ENCODE peak calls at places on chromosomes 5 and 9, in five cellular contexts. I, D, K, E and R are unnamed samples.

GRCh38 chr5:149043641-149044040 is 19.2 kb downstream of the SH3TC2 start:
- DNase-seq in I (no peak), K (no peak), E (no peak), D (no peak), R (no peak)

GRCh38 chr9:88947581-88948573 is 43.4 kb upstream of the S1PR3 start:
- DNase-seq in I (peak; percentile 17), K (no peak), E (no peak), D (no peak), R (no peak)

GRCh38 chr5:179294891-179295777 is 50.1 kb downstream of the ADAMTS2 start:
- DNase-seq in K (no peak), E (no peak), D (no peak), I (no peak), R (no peak)

GRCh38 chr5:126864042-126864688 is 87.2 kb downstream of the LMNB1 start:
- DNase-seq in I (no peak), E (no peak), K (no peak), D (no peak), R (no peak)

GRCh38 chr5:17340363-17340762 is 122.9 kb downstream of the BASP1 start:
- DNase-seq in D (peak; percentile 37), K (no peak), E (no peak), I (no peak), R (no peak)

GRCh38 chr9:13665418-13666066 is 386.1 kb upstream of the MPDZ start:
- DNase-seq in I (peak; percentile 18), E (no peak), K (no peak), D (no peak), R (no peak)

GRCh38 chr5:160919610-160920009 is 67.6 kb upstream of the ATP10B start:
- DNase-seq in I (no peak), D (no peak), E (no peak), K (peak; percentile 90), R (no peak)

GRCh38 chr5:97550818-97551217 is 367.8 kb upstream of the RIOK2 start:
- DNase-seq in K (no peak), D (no peak), E (no peak), I (no peak), R (no peak)

GRCh38 chr9:119963258-119963797 is 594.1 kb upstream of the BRINP1 start:
- DNase-seq in K (no peak), I (peak; percentile 78), D (peak; percentile 83), E (peak; percentile 35), R (peak; percentile 49)

GRCh38 chr5:67003906-67004729 is 192.5 kb downstream of the CD180 start:
- DNase-seq in K (peak; percentile 32), I (peak; percentile 79), D (no peak), E (peak; percentile 87), R (peak; percentile 71)

GRCh38 chr5:1793301-1793740 is 6.3 kb downstream of the MRPL36 start:
- DNase-seq in I (no peak), D (no peak), K (no peak), E (no peak), R (no peak)

GRCh38 chr9:114302727-114303126 is 20.2 kb upstream of the ORM1 start:
- DNase-seq in K (no peak), E (no peak), I (no peak), D (no peak), R (no peak)

GRCh38 chr5:102666164-102666951 is 88.7 kb upstream of the PAM start:
- DNase-seq in D (peak; percentile 70), I (peak; percentile 42), K (peak; percentile 75), E (no peak), R (no peak)

GRCh38 chr5:177338251-177339106 is 13.0 kb downstream of the LMAN2 start:
- DNase-seq in K (no peak), D (no peak), I (no peak), E (no peak), R (no peak)

GRCh38 chr5:179806250-179807045 is at the start of gene MGAT4B:
- DNase-seq in E (peak; percentile 73), K (peak; percentile 70), D (no peak), I (no peak), R (peak; percentile 78)

GRCh38 chr9:129880654-129881546 is 45.6 kb downstream of the USP20 start:
- DNase-seq in K (no peak), E (no peak), I (no peak), D (no peak), R (no peak)

GRCh38 chr5:45521067-45521466 is 175.1 kb downstream of the HCN1 start:
- DNase-seq in E (no peak), D (peak; percentile 36), K (peak; percentile 24), I (peak; percentile 53), R (no peak)

GRCh38 chr5:138649316-138649720 is 74.1 kb upstream of the HSPA9 start:
- DNase-seq in K (no peak), D (no peak), E (no peak), I (no peak), R (no peak)

GRCh38 chr9:79687131-79687447 is 115.3 kb downstream of the TLE4 start:
- DNase-seq in K (no peak), E (no peak), D (no peak), I (no peak), R (no peak)

GRCh38 chr9:27094640-27095039 is 14.4 kb upstream of the TEK start:
- DNase-seq in D (peak; percentile 42), K (no peak), I (peak; percentile 78), E (no peak), R (no peak)

GRCh38 chr5:171309276-171309525 is 153 bp downstream of the TLX3 start:
- DNase-seq in K (no peak), I (no peak), E (no peak), D (no peak), R (no peak)

GRCh38 chr5:176725521-176725920 is 78.2 kb downstream of the TSPAN17 start:
- DNase-seq in E (no peak), D (no peak), I (no peak), K (peak; percentile 39), R (no peak)

GRCh38 chr5:95414441-95414840 is 23.3 kb downstream of the FAM81B start:
- DNase-seq in D (no peak), I (no peak), E (no peak), K (no peak), R (no peak)

GRCh38 chr9:35229779-35230143 is 68.0 kb downstream of the UNC13B start:
- DNase-seq in I (no peak), D (no peak), K (no peak), E (no peak), R (no peak)

GRCh38 chr9:102273952-102274351 is 535.5 kb upstream of the GRIN3A start:
- DNase-seq in D (peak; percentile 4), K (no peak), I (peak; percentile 41), E (no peak), R (no peak)

GRCh38 chr5:80761176-80761575 is 106.4 kb upstream of the DHFR start:
- DNase-seq in I (no peak), K (no peak), E (no peak), D (peak; percentile 37), R (no peak)

GRCh38 chr5:89275206-89275605 is 392.2 kb upstream of the MEF2C start:
- DNase-seq in E (no peak), D (no peak), I (no peak), K (no peak), R (no peak)

GRCh38 chr9:114906922-114907571 is 23.3 kb downstream of the TNFSF8 start:
- DNase-seq in K (peak; percentile 10), D (no peak), I (peak; percentile 36), E (no peak), R (peak; percentile 49)

GRCh38 chr9:121944741-121945191 is 148.3 kb downstream of the TTLL11 start:
- DNase-seq in D (no peak), K (no peak), I (peak; percentile 35), E (no peak), R (no peak)